ENCODE peak calls at places on chromosomes 6 and 20, in ten cellular contexts. V is A673; N is SJCRH30; G is IMR-90; J is ascending aorta; E is cardiac muscle cell; Z is Peyer's patch; U is small intestine; B is adrenal gland; R is CD8-positive, alpha-beta T cell. C is an unnamed sample. For H3K9me3, the result is how much of the 10 kb centered on the place peaks cover.

GRCh38 chr20:57791178-57791945 is 81.5 kb upstream of the PMEPA1 start:
- DNase-seq in V (no peak), N (no peak), G (no peak), J (no peak), E (no peak), Z (no peak), U (no peak), B (no peak), R (no peak), C (no peak)

GRCh38 chr6:154891901-154892300 is 103.2 kb upstream of the TIAM2 start:
- DNase-seq in V (no peak), N (no peak), G (no peak), J (no peak), E (no peak), Z (peak), U (peak), B (no peak), R (no peak), C (no peak)

GRCh38 chr6:45942953-45943352 is 72.7 kb downstream of the CLIC5 start:
- DNase-seq in V (no peak), N (no peak), G (no peak), J (no peak), E (no peak), Z (no peak), U (no peak), B (no peak), R (no peak), C (no peak)

GRCh38 chr20:63903796-63904570 is 9.1 kb downstream of the DNAJC5 start:
- DNase-seq in V (no peak), N (peak), G (no peak), J (no peak), E (no peak), Z (no peak), U (no peak), B (no peak), R (no peak), C (no peak)

GRCh38 chr6:30206799-30207618 is 6.2 kb downstream of the TRIM26 start:
- DNase-seq in V (no peak), N (peak), G (peak), J (no peak), E (peak), Z (peak), U (peak), B (peak), R (no peak), C (no peak)

GRCh38 chr6:36840471-36841461 is 1.5 kb upstream of the CPNE5 start:
- DNase-seq in V (no peak), N (peak), G (no peak), J (peak), E (no peak), Z (no peak), U (no peak), B (no peak), R (peak), C (no peak)

GRCh38 chr6:125791151-125791819 is 525 bp downstream of the NCOA7 start:
- DNase-seq in V (peak), N (peak), G (peak), J (no peak), E (peak), Z (peak), U (peak), B (peak), R (peak), C (peak)

GRCh38 chr6:89145461-89145961 is 344 bp upstream of the PM20D2 start:
- DNase-seq in V (peak), N (no peak), G (peak), J (no peak), E (no peak), Z (peak), U (peak), B (peak), R (peak), C (no peak)

GRCh38 chr20:57727863-57728262 is 18.0 kb upstream of the PMEPA1 start:
- DNase-seq in V (no peak), N (peak), G (no peak), J (no peak), E (no peak), Z (no peak), U (no peak), B (no peak), R (no peak), C (no peak)

GRCh38 chr20:62578294-62578897 is 63.9 kb upstream of the SLCO4A1 start:
- DNase-seq in V (peak), N (no peak), G (no peak), J (no peak), E (no peak), Z (no peak), U (no peak), B (no peak), R (no peak), C (no peak)

GRCh38 chr6:169793408-169793807 is 42.0 kb downstream of the ERMARD start:
- DNase-seq in V (no peak), N (no peak), G (no peak), J (peak), E (no peak), Z (peak), U (no peak), B (no peak), R (no peak), C (no peak)

GRCh38 chr6:149213829-149214228 is 103.7 kb upstream of the TAB2 start:
- DNase-seq in V (no peak), N (no peak), G (peak), J (no peak), E (no peak), Z (no peak), U (no peak), B (no peak), R (no peak), C (no peak)

GRCh38 chr6:106520711-106521367 is 108.5 kb downstream of the RTN4IP1 start:
- DNase-seq in V (no peak), N (no peak), G (no peak), J (no peak), E (no peak), Z (peak), U (peak), B (peak), R (peak), C (peak)

GRCh38 chr20:24764825-24765224 is 184.2 kb upstream of the CST7 start:
- DNase-seq in V (no peak), N (no peak), G (no peak), J (peak), E (no peak), Z (no peak), U (no peak), B (no peak), R (no peak), C (no peak)

GRCh38 chr20:11229772-11230171 is 556.0 kb upstream of the JAG1 start:
- DNase-seq in V (peak), N (peak), G (peak), J (peak), E (peak), Z (no peak), U (peak), B (peak), R (no peak), C (no peak)

GRCh38 chr20:5841492-5841891 is 91.3 kb downstream of the SHLD1 start:
- DNase-seq in V (no peak), N (no peak), G (no peak), J (no peak), E (no peak), Z (no peak), U (peak), B (no peak), R (no peak), C (no peak)

GRCh38 chr6:31465718-31466117 is 32.2 kb upstream of the MICB start:
- DNase-seq in V (no peak), N (no peak), G (no peak), J (peak), E (no peak), Z (no peak), U (no peak), B (no peak), R (no peak), C (no peak)

GRCh38 chr20:33684533-33685327 is 1.5 kb downstream of the E2F1 start:
- DNase-seq in V (peak), N (no peak), G (no peak), J (no peak), E (peak), Z (no peak), U (peak), B (no peak), R (no peak), C (no peak)

GRCh38 chr6:16148498-16148897 is 19.6 kb downstream of the MYLIP start:
- DNase-seq in V (no peak), N (no peak), G (no peak), J (no peak), E (no peak), Z (peak), U (peak), B (no peak), R (no peak), C (no peak)

GRCh38 chr20:17808357-17808756 is 108.6 kb downstream of the BANF2 start:
- DNase-seq in V (no peak), N (no peak), G (peak), J (peak), E (peak), Z (no peak), U (no peak), B (peak), R (no peak), C (no peak)

GRCh38 chr6:138107078-138107751 is at the start of gene PERP:
- DNase-seq in V (peak), N (peak), G (peak), J (peak), E (peak), Z (peak), U (peak), B (peak), R (peak), C (peak)

GRCh38 chr6:98579089-98579488 is 255.3 kb upstream of the POU3F2 start:
- DNase-seq in V (no peak), N (no peak), G (no peak), J (no peak), E (no peak), Z (no peak), U (no peak), B (no peak), R (no peak), C (no peak)

GRCh38 chr6:54958446-54958845 is 111.9 kb downstream of the FAM83B start:
- DNase-seq in V (no peak), N (no peak), G (no peak), J (no peak), E (no peak), Z (no peak), U (no peak), B (no peak), R (no peak), C (no peak)

GRCh38 chr20:45378191-45378590 is at the start of gene TP53TG5:
- DNase-seq in V (no peak), N (no peak), G (no peak), J (no peak), E (no peak), Z (no peak), U (no peak), B (no peak), R (no peak), C (no peak)

GRCh38 chr6:7974932-7975763 is 64.6 kb upstream of the TXNDC5 start:
- DNase-seq in V (no peak), N (peak), G (peak), J (peak), E (no peak), Z (peak), U (peak), B (peak), R (no peak), C (no peak)

GRCh38 chr6:168609026-168609685 is 168.2 kb downstream of the SMOC2 start:
- DNase-seq in V (no peak), N (no peak), G (no peak), J (no peak), E (no peak), Z (no peak), U (peak), B (no peak), R (no peak), C (no peak)

GRCh38 chr6:11201015-11201414 is 31.5 kb downstream of the NEDD9 start:
- DNase-seq in V (no peak), N (no peak), G (no peak), J (no peak), E (no peak), Z (no peak), U (no peak), B (no peak), R (no peak), C (no peak)

GRCh38 chr6:21598662-21599061 is 5.1 kb downstream of the SOX4 start:
- DNase-seq in V (no peak), N (no peak), G (no peak), J (no peak), E (no peak), Z (no peak), U (no peak), B (no peak), R (no peak), C (no peak)

GRCh38 chr6:21767891-21768659 is 174.5 kb downstream of the SOX4 start:
- DNase-seq in V (peak), N (no peak), G (peak), J (no peak), E (no peak), Z (no peak), U (no peak), B (no peak), R (no peak), C (no peak)

GRCh38 chr20:8487715-8488114 is 355.6 kb downstream of the PLCB1 start:
- DNase-seq in V (no peak), N (no peak), G (no peak), J (no peak), E (no peak), Z (no peak), U (no peak), B (no peak), R (no peak), C (no peak)

GRCh38 chr20:26347396-26347795 is 650.7 kb upstream of the ZNF337 start:
- DNase-seq in V (no peak), N (no peak), G (no peak), J (no peak), E (no peak), Z (no peak), U (no peak), B (no peak), R (no peak), C (no peak)
- H3K9me3 ChIP-seq in V (under half), N (under half), G (under half), J (under half), E (under half), Z (under half), U (under half), B (under half), R (under half), C (under half)

GRCh38 chr6:39849764-39850163 is 57.6 kb downstream of the DAAM2 start:
- DNase-seq in V (no peak), N (no peak), G (peak), J (no peak), E (no peak), Z (no peak), U (no peak), B (no peak), R (no peak), C (no peak)
- H3K9me3 ChIP-seq in V (under half), N (under half), G (under half), J (under half), E (under half), Z (under half), U (under half), B (under half), R (under half), C (under half)

GRCh38 chr20:791056-791455 is 22.8 kb upstream of the SLC52A3 start:
- DNase-seq in V (no peak), N (no peak), G (no peak), J (no peak), E (no peak), Z (no peak), U (no peak), B (no peak), R (no peak), C (no peak)
- H3K9me3 ChIP-seq in V (under half), N (under half), G (under half), J (under half), E (under half), Z (under half), U (under half), B (under half), R (under half), C (under half)

GRCh38 chr20:59779656-59780380 is 153.6 kb downstream of the SYCP2 start:
- DNase-seq in V (no peak), N (no peak), G (no peak), J (no peak), E (no peak), Z (no peak), U (no peak), B (no peak), R (no peak), C (no peak)

GRCh38 chr20:59776626-59777320 is 156.7 kb downstream of the SYCP2 start:
- DNase-seq in V (no peak), N (no peak), G (no peak), J (peak), E (no peak), Z (no peak), U (no peak), B (no peak), R (no peak), C (no peak)

GRCh38 chr20:59777321-59777705 is 156.1 kb downstream of the SYCP2 start:
- DNase-seq in V (no peak), N (no peak), G (no peak), J (no peak), E (no peak), Z (peak), U (peak), B (no peak), R (no peak), C (no peak)

GRCh38 chr20:59778615-59779200 is 154.7 kb downstream of the SYCP2 start:
- DNase-seq in V (no peak), N (no peak), G (no peak), J (peak), E (no peak), Z (no peak), U (no peak), B (no peak), R (no peak), C (no peak)

DNA sequence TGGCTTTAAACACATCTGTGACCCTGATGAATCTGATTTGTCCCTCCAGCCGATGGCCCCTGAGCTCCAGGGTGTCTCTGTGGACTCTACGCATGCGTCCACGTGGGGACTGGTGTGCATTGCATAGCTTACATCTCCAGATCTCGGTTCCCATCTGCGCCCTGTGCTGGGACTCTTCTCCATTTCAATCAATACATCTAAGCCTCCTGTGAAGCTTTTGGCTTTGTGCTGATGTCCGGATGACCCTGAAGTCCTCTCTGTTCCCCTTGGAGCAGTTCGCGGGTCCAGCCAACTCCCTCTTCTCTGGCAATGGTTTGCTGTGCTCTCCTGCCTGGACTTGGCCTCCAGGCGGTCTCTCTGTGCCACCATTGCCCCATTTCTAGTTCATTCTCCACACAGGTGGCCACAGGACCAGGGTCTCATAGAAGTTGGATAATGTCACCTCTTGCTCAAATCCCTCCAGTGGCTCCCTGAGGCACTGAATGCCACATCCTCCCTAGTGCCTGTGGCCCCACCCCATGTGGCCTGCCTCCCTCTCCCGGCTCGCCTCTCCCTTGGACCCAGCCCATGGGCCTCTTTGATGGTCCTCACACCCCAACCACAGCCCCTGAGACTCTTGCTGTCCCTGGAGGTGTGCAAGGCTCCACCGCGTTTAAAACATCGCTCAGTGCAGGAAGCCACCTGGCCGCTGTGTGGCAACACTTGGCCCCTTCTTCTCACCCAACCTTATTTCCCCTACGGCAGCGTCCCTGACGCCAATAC is 155.4 kb downstream of the SYCP2 start:
- DNase-seq in V (no peak), N (no peak), G (no peak), J (peak), E (no peak), Z (no peak), U (no peak), B (no peak), R (no peak), C (no peak)
- H3K9me3 ChIP-seq in V (under half), N (under half), G (under half), J (under half), E (under half), Z (under half), U (under half), B (under half), R (under half), C (under half)

GRCh38 chr20:56212071-56212470 is 36.5 kb upstream of the MC3R start:
- DNase-seq in V (no peak), N (no peak), G (no peak), J (no peak), E (no peak), Z (no peak), U (no peak), B (no peak), R (no peak), C (no peak)
- H3K9me3 ChIP-seq in V (under half), N (under half), G (under half), J (under half), E (under half), Z (under half), U (under half), B (under half), R (under half), C (under half)

GRCh38 chr6:919499-919898 is 226.6 kb upstream of the EXOC2 start:
- DNase-seq in V (no peak), N (no peak), G (no peak), J (no peak), E (no peak), Z (no peak), U (no peak), B (no peak), R (no peak), C (no peak)
- H3K9me3 ChIP-seq in V (under half), N (under half), G (under half), J (under half), E (under half), Z (under half), U (under half), B (under half), R (under half), C (under half)